ENCODE peak calls at places on chromosome 15, in seven cellular contexts. One of them, this sample, is unnamed.

GRCh38 chr15:36959746-36960145 is 140.6 kb downstream of the MEIS2 start:
- DNase-seq in prostate gland: no peak
- DNase-seq in mesendoderm: no peak
- DNase-seq in naive thymus-derived CD4-positive, alpha-beta T cell: no peak
- DNase-seq in brain microvascular endothelial cell: no peak
- DNase-seq in upper lobe of left lung: no peak
- DNase-seq in NB4: no peak
- DNase-seq in this sample: no peak

GRCh38 chr15:57373882-57374276 is 2.4 kb upstream of the CGNL1 start:
- DNase-seq in NB4: no peak
- DNase-seq in prostate gland: no peak
- DNase-seq in naive thymus-derived CD4-positive, alpha-beta T cell: no peak
- DNase-seq in mesendoderm: no peak
- DNase-seq in brain microvascular endothelial cell: no peak
- DNase-seq in upper lobe of left lung: no peak
- DNase-seq in this sample: no peak

GRCh38 chr15:63462053-63462452 is 42.3 kb upstream of the USP3 start:
- DNase-seq in naive thymus-derived CD4-positive, alpha-beta T cell: no peak
- DNase-seq in NB4: no peak
- DNase-seq in prostate gland: no peak
- DNase-seq in mesendoderm: no peak
- DNase-seq in upper lobe of left lung: no peak
- DNase-seq in brain microvascular endothelial cell: no peak
- DNase-seq in this sample: no peak

GRCh38 chr15:42151736-42152135 is 4.7 kb downstream of the PLA2G4F start:
- DNase-seq in naive thymus-derived CD4-positive, alpha-beta T cell: no peak
- DNase-seq in NB4: no peak
- DNase-seq in mesendoderm: no peak
- DNase-seq in prostate gland: peak
- DNase-seq in upper lobe of left lung: no peak
- DNase-seq in brain microvascular endothelial cell: peak
- DNase-seq in this sample: no peak

GRCh38 chr15:34239151-34239761 is 14.4 kb downstream of the EMC4 start:
- DNase-seq in brain microvascular endothelial cell: peak
- DNase-seq in upper lobe of left lung: no peak
- DNase-seq in mesendoderm: peak
- DNase-seq in NB4: no peak
- DNase-seq in prostate gland: no peak
- DNase-seq in naive thymus-derived CD4-positive, alpha-beta T cell: no peak
- DNase-seq in this sample: no peak

GRCh38 chr15:28885630-28886430 is at the start of gene APBA2:
- DNase-seq in naive thymus-derived CD4-positive, alpha-beta T cell: peak
- DNase-seq in prostate gland: no peak
- DNase-seq in mesendoderm: peak
- DNase-seq in upper lobe of left lung: no peak
- DNase-seq in brain microvascular endothelial cell: peak
- DNase-seq in NB4: peak
- DNase-seq in this sample: no peak

GRCh38 chr15:48596415-48596814 is 49.1 kb downstream of the FBN1 start:
- DNase-seq in prostate gland: no peak
- DNase-seq in naive thymus-derived CD4-positive, alpha-beta T cell: no peak
- DNase-seq in mesendoderm: no peak
- DNase-seq in brain microvascular endothelial cell: no peak
- DNase-seq in NB4: no peak
- DNase-seq in upper lobe of left lung: no peak
- DNase-seq in this sample: no peak

GRCh38 chr15:49313650-49314049 is 109.4 kb upstream of the FGF7 start:
- DNase-seq in naive thymus-derived CD4-positive, alpha-beta T cell: no peak
- DNase-seq in NB4: no peak
- DNase-seq in upper lobe of left lung: no peak
- DNase-seq in brain microvascular endothelial cell: peak
- DNase-seq in mesendoderm: peak
- DNase-seq in prostate gland: no peak
- DNase-seq in this sample: no peak

GRCh38 chr15:42919794-42920280 is 741 bp downstream of the TTBK2 start:
- DNase-seq in naive thymus-derived CD4-positive, alpha-beta T cell: peak
- DNase-seq in upper lobe of left lung: peak
- DNase-seq in NB4: peak
- DNase-seq in mesendoderm: peak
- DNase-seq in brain microvascular endothelial cell: peak
- DNase-seq in prostate gland: peak
- DNase-seq in this sample: no peak

GRCh38 chr15:96311639-96312038 is 18.9 kb upstream of the NR2F2 start:
- DNase-seq in NB4: no peak
- DNase-seq in upper lobe of left lung: no peak
- DNase-seq in mesendoderm: no peak
- DNase-seq in prostate gland: no peak
- DNase-seq in naive thymus-derived CD4-positive, alpha-beta T cell: no peak
- DNase-seq in brain microvascular endothelial cell: no peak
- DNase-seq in this sample: no peak

GRCh38 chr15:89441295-89441762 is 55.1 kb downstream of the RHCG start:
- DNase-seq in brain microvascular endothelial cell: no peak
- DNase-seq in upper lobe of left lung: no peak
- DNase-seq in prostate gland: no peak
- DNase-seq in naive thymus-derived CD4-positive, alpha-beta T cell: no peak
- DNase-seq in mesendoderm: no peak
- DNase-seq in NB4: peak
- DNase-seq in this sample: no peak

GRCh38 chr15:70761931-70762468 is 1.4 kb downstream of the UACA start:
- DNase-seq in naive thymus-derived CD4-positive, alpha-beta T cell: no peak
- DNase-seq in brain microvascular endothelial cell: no peak
- DNase-seq in mesendoderm: no peak
- DNase-seq in NB4: no peak
- DNase-seq in prostate gland: no peak
- DNase-seq in upper lobe of left lung: no peak
- DNase-seq in this sample: no peak

GRCh38 chr15:69784808-69785550 is 312.7 kb downstream of the TLE3 start:
- DNase-seq in prostate gland: no peak
- DNase-seq in naive thymus-derived CD4-positive, alpha-beta T cell: no peak
- DNase-seq in brain microvascular endothelial cell: peak
- DNase-seq in upper lobe of left lung: no peak
- DNase-seq in mesendoderm: no peak
- DNase-seq in NB4: no peak
- DNase-seq in this sample: no peak

GRCh38 chr15:95912280-95912625 is 418.2 kb upstream of the NR2F2 start:
- DNase-seq in naive thymus-derived CD4-positive, alpha-beta T cell: no peak
- DNase-seq in prostate gland: no peak
- DNase-seq in mesendoderm: peak
- DNase-seq in brain microvascular endothelial cell: no peak
- DNase-seq in upper lobe of left lung: no peak
- DNase-seq in NB4: no peak
- DNase-seq in this sample: no peak

GRCh38 chr15:35289029-35289617 is 204.0 kb upstream of the NANOGP8 start:
- DNase-seq in naive thymus-derived CD4-positive, alpha-beta T cell: no peak
- DNase-seq in prostate gland: peak
- DNase-seq in upper lobe of left lung: no peak
- DNase-seq in NB4: peak
- DNase-seq in brain microvascular endothelial cell: peak
- DNase-seq in mesendoderm: peak
- DNase-seq in this sample: no peak

DNA sequence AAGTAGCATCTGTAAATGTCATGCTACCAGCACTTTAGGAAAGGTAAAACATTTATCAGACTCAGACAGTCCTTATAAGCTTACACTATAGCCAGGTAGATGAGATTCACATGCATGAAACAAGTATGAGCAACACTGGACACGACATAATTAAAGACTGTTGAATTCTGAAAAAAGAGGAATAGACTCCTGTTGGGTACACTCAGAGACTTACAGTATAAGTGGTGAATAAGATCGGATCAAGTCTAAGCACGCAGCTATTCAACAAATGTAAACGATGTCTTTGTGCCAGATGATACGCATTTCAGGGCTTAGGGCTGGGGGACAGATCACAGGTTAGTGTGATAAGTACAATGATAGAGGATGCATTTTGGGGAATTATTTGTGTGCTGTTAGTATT is 43.2 kb upstream of the SPPL2A start:
- DNase-seq in brain microvascular endothelial cell: no peak
- DNase-seq in upper lobe of left lung: no peak
- DNase-seq in naive thymus-derived CD4-positive, alpha-beta T cell: no peak
- DNase-seq in prostate gland: no peak
- DNase-seq in NB4: no peak
- DNase-seq in mesendoderm: no peak
- DNase-seq in this sample: no peak
- H3K4me3 ChIP-seq in brain microvascular endothelial cell: no peak
- H3K4me3 ChIP-seq in upper lobe of left lung: no peak
- H3K4me3 ChIP-seq in naive thymus-derived CD4-positive, alpha-beta T cell: no peak
- H3K4me3 ChIP-seq in prostate gland: no peak
- H3K4me3 ChIP-seq in NB4: no peak
- H3K4me3 ChIP-seq in mesendoderm: no peak
- H3K4me3 ChIP-seq in this sample: no peak

DNA sequence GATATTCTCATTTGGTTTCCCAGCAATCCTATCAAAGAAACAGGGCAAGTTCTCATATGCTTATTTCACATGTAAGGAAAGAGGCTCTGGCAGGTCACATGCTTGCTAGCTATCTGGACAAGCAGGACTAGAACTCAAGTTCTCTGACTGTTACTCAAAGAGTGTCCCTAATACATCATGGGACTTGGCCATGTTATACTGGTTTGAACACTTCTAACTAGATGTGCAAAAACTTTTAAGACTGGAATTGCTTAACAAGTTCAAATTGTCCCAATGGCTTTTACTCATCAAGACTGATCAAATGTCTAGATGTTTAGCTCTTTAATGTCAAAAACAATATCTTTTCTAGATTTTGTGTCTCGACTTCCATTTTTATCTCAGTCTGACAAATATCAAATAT is 6.8 kb downstream of the GATM start:
- DNase-seq in upper lobe of left lung: no peak
- DNase-seq in NB4: no peak
- DNase-seq in prostate gland: no peak
- DNase-seq in naive thymus-derived CD4-positive, alpha-beta T cell: no peak
- DNase-seq in brain microvascular endothelial cell: no peak
- DNase-seq in mesendoderm: no peak
- DNase-seq in this sample: no peak
- H3K4me3 ChIP-seq in upper lobe of left lung: no peak
- H3K4me3 ChIP-seq in NB4: no peak
- H3K4me3 ChIP-seq in prostate gland: no peak
- H3K4me3 ChIP-seq in naive thymus-derived CD4-positive, alpha-beta T cell: no peak
- H3K4me3 ChIP-seq in brain microvascular endothelial cell: no peak
- H3K4me3 ChIP-seq in mesendoderm: no peak
- H3K4me3 ChIP-seq in this sample: no peak

DNA sequence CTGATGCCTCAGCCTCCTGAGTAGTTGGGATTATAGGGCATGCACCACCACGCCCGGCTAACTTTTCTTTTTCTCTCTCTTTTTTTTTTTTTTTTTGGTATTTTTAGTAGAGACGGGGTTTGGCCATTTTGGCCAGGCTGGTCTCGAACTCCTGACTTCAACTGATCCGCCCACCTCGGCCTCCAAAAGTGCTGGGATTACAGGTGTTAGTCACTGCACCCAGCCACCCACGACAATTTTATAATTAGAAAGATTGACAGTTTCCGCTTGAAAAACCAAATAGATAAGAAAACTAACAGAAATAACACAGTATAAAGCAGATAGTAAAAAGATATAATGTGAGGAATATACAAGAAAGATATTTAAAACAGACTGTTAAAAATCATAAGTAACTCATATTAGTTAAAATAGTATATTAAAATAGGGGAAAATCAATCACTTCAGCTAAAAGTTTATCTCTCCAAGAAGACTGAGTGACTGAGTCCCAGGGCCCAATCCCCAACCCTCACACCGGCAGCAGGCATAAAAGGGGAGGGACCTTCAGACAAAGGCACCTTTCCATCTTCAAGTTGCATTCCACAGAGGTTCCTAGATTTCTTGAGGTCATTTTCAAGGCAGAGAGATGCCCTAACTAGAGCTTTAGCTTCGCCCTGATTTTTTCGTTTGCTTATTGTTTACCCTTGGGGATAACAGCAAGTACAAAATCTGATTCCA is 1.4 kb upstream of the WHAMM start:
- DNase-seq in brain microvascular endothelial cell: no peak
- DNase-seq in NB4: no peak
- DNase-seq in naive thymus-derived CD4-positive, alpha-beta T cell: no peak
- DNase-seq in upper lobe of left lung: no peak
- DNase-seq in mesendoderm: peak
- DNase-seq in prostate gland: no peak
- DNase-seq in this sample: no peak
- H3K4me3 ChIP-seq in brain microvascular endothelial cell: no peak
- H3K4me3 ChIP-seq in NB4: no peak
- H3K4me3 ChIP-seq in naive thymus-derived CD4-positive, alpha-beta T cell: no peak
- H3K4me3 ChIP-seq in upper lobe of left lung: no peak
- H3K4me3 ChIP-seq in mesendoderm: no peak
- H3K4me3 ChIP-seq in prostate gland: no peak
- H3K4me3 ChIP-seq in this sample: no peak

GRCh38 chr15:76140069-76140454 is 80.3 kb downstream of the TMEM266 start:
- DNase-seq in upper lobe of left lung: no peak
- DNase-seq in prostate gland: no peak
- DNase-seq in mesendoderm: peak
- DNase-seq in brain microvascular endothelial cell: no peak
- DNase-seq in NB4: no peak
- DNase-seq in naive thymus-derived CD4-positive, alpha-beta T cell: no peak
- DNase-seq in this sample: no peak
- H3K4me3 ChIP-seq in upper lobe of left lung: no peak
- H3K4me3 ChIP-seq in prostate gland: no peak
- H3K4me3 ChIP-seq in mesendoderm: no peak
- H3K4me3 ChIP-seq in brain microvascular endothelial cell: no peak
- H3K4me3 ChIP-seq in NB4: no peak
- H3K4me3 ChIP-seq in naive thymus-derived CD4-positive, alpha-beta T cell: no peak
- H3K4me3 ChIP-seq in this sample: no peak

DNA sequence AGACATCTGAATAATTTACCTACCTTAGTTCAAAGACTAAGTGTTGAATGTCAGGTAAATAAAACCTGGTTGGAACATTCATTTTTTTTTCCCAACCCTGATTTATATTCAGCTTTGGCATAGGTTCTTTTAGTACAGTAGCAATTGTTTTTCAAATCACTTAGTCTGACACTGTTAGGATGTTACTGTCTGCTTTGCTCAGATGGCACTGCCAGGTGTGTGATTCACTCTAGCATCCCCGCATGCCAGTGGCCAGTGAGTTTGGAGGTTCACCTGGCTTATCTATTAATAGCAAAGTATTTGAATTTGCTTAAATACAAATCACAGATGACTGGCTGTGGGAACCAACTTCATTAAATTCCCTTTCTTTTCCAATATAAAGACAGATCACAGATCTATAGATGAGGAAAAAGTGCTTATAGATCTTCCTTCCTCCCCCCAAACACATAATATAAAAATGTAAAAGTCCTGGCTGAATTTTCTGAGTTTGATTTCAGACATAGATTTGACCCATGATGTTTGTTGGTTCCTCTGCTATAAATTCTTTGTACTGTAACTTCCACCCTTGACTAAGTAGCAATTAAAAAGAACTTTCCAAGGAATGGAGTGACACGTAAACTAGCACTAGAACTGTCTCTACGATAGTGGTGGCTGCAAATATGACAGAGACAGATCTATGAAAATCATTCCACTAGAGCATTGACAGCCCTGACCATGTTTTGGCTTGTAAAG is 3.9 kb downstream of the THBS1 start:
- DNase-seq in upper lobe of left lung: no peak
- DNase-seq in mesendoderm: no peak
- DNase-seq in NB4: no peak
- DNase-seq in naive thymus-derived CD4-positive, alpha-beta T cell: no peak
- DNase-seq in brain microvascular endothelial cell: no peak
- DNase-seq in prostate gland: no peak
- DNase-seq in this sample: no peak
- H3K4me3 ChIP-seq in upper lobe of left lung: no peak
- H3K4me3 ChIP-seq in mesendoderm: no peak
- H3K4me3 ChIP-seq in NB4: no peak
- H3K4me3 ChIP-seq in naive thymus-derived CD4-positive, alpha-beta T cell: no peak
- H3K4me3 ChIP-seq in brain microvascular endothelial cell: peak
- H3K4me3 ChIP-seq in prostate gland: no peak
- H3K4me3 ChIP-seq in this sample: peak